ENCODE peak calls at places on chromosomes 13 and 19, in nine cellular contexts. H is brain microvascular endothelial cell, O is spleen, E is GM12865, T is heart left ventricle, J is cardiac muscle cell, Z is thoracic aorta, M is thyroid gland, K is fibroblast of pulmonary artery. D is an unnamed sample.

GRCh38 chr13:33109801-33110200 is 93.6 kb downstream of the KL start:
- DNase-seq in H (no peak), O (no peak), E (peak), T (no peak), J (no peak), Z (no peak), M (no peak), K (no peak), D (no peak)

GRCh38 chr13:59182241-59182640 is 981.5 kb downstream of the DIAPH3 start:
- DNase-seq in H (no peak), O (no peak), E (no peak), T (no peak), J (no peak), Z (no peak), M (peak), K (no peak), D (no peak)

GRCh38 chr19:2253106-2254051 is 2.8 kb downstream of the JSRP1 start:
- DNase-seq in H (no peak), O (peak), E (peak), T (no peak), J (no peak), Z (no peak), M (no peak), K (no peak), D (no peak)

GRCh38 chr19:4361152-4362037 is 18.0 kb downstream of the MPND start:
- DNase-seq in H (peak), O (peak), E (no peak), T (no peak), J (no peak), Z (no peak), M (no peak), K (no peak), D (no peak)

GRCh38 chr13:34577051-34577450 is 365.0 kb upstream of the NBEA start:
- DNase-seq in H (peak), O (no peak), E (no peak), T (no peak), J (peak), Z (no peak), M (no peak), K (peak), D (no peak)

GRCh38 chr13:40445557-40445990 is 220.9 kb downstream of the FOXO1 start:
- DNase-seq in H (peak), O (peak), E (peak), T (peak), J (peak), Z (no peak), M (peak), K (peak), D (no peak)

GRCh38 chr19:55643733-55644116 is 276 bp downstream of the ZNF581 start:
- DNase-seq in H (no peak), O (no peak), E (no peak), T (no peak), J (no peak), Z (no peak), M (no peak), K (no peak), D (no peak)

GRCh38 chr13:110412132-110412912 is 105.2 kb downstream of the COL4A2 start:
- DNase-seq in H (peak), O (peak), E (peak), T (peak), J (peak), Z (peak), M (peak), K (peak), D (peak)

GRCh38 chr19:18995804-18996241 is 37.5 kb downstream of the SUGP2 start:
- DNase-seq in H (peak), O (no peak), E (peak), T (peak), J (peak), Z (no peak), M (peak), K (peak), D (peak)

GRCh38 chr13:41631296-41631965 is 174.1 kb downstream of the RGCC start:
- DNase-seq in H (no peak), O (no peak), E (no peak), T (no peak), J (no peak), Z (no peak), M (no peak), K (no peak), D (no peak)

GRCh38 chr13:110853235-110853721 is 61.6 kb downstream of the ANKRD10 start:
- DNase-seq in H (peak), O (no peak), E (no peak), T (peak), J (peak), Z (no peak), M (no peak), K (no peak), D (no peak)

GRCh38 chr13:108346376-108346775 is 76.9 kb downstream of the TNFSF13B start:
- DNase-seq in H (no peak), O (no peak), E (no peak), T (no peak), J (no peak), Z (no peak), M (no peak), K (no peak), D (no peak)

GRCh38 chr13:108345016-108345415 is 75.5 kb downstream of the TNFSF13B start:
- DNase-seq in H (no peak), O (no peak), E (no peak), T (no peak), J (no peak), Z (no peak), M (no peak), K (no peak), D (no peak)

GRCh38 chr13:108342369-108343289 is 73.1 kb downstream of the TNFSF13B start:
- DNase-seq in H (peak), O (no peak), E (peak), T (no peak), J (peak), Z (no peak), M (no peak), K (peak), D (peak)
- TF ChIP-seq CTCF in H (peak), O (peak), E (peak), T (peak), J (peak), Z (peak), M (peak), K (peak), D (peak)

DNA sequence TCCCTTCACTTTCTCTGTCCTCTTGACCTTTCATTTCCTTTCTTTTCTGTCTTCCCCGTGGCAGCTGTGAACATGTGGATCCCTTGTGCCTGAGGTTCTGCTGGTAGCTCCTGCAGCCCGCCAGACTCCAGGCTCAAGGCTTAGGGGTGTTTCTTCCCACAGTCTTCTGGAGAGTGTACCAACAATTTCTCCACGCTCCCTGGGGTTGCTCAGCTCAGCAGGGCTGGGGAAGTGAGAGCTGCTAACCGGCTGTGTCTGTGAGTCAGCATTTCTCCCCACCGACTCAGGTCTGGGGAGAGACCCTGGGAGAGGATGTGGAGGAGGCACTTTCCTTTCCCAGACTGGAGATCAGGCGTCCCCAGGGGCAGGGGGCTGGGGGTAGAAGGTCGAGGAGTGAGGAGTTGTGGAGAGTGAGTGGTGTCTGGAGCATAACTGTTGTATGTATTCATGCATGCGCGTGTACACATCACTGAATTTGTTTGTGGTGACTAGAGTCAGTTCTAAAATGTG is 193.6 kb downstream of the KCNRG start:
- DNase-seq in H (peak), O (peak), E (peak), T (peak), J (peak), Z (no peak), M (peak), K (peak), D (peak)
- H3K4me3 ChIP-seq in H (peak), O (no peak), E (no peak), T (peak), J (no peak), Z (peak), M (peak), K (peak), D (peak)

DNA sequence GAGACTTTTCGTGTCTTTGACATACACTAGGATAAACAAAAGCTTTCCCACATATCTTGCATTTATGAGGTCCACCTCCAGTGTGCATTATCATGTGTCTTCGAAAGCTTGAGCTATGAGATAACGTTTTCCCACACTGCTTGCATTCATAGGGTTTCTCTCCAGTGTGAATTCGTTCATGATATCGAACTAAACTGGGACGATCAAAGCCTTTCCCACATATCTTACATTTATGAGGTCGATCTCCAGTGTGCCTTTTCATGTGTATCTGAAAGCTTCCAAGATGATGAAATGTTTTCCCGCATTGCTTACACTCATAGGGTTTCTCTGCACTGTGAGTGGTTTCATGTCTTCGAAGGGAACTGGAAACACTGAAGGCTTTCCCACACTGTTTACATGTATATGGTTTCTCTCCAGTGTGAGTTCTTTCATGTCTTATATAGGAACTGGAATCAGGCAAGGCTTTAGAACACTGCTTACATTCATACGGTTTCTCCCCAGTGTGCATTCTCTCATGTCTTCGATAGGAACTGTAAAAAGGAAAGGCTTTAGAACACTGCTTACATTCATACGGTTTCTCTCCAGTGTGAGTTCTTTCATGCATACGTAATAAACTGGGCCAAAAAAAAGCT is 14.5 kb downstream of the ZNF563 start:
- DNase-seq in H (no peak), O (no peak), E (no peak), T (no peak), J (no peak), Z (no peak), M (no peak), K (no peak), D (no peak)
- TF ChIP-seq CTCF in H (no peak), O (no peak), E (no peak), T (no peak), J (no peak), Z (no peak), M (no peak), K (no peak), D (no peak)

DNA sequence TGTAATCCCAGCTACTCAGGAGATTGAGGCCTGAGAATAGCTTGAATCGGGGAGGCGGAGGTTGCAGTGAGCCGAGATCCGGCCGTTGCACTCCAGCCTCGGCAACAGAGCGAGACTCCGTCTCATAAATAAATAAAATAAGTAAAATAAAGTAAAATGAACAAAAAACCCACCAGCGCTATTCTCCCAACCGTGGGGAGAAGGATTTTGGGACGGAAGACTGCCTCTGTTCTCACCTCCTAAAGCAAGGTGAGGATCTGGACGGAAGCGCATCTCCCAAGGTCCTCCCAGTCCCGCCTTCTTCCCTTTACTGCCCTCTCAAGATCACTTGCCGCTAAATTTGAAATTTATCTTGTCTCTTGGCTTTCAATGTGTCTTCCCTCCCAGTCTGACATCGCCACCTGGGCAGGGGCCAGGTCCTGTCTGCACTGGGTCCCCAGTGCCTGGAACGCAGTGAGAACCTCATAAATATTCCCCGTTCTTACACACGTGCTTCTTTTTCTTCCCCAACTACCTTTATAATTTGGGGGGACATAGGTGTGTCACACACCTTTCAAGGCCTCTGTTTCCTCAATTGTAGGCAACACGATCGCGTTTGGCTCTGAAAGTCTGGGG is 1.2 kb upstream of the DNAJB1 start:
- DNase-seq in H (no peak), O (no peak), E (no peak), T (no peak), J (no peak), Z (no peak), M (no peak), K (no peak), D (no peak)
- H3K4me3 ChIP-seq in H (no peak), O (peak), E (peak), T (no peak), J (no peak), Z (peak), M (no peak), K (no peak), D (no peak)

DNA sequence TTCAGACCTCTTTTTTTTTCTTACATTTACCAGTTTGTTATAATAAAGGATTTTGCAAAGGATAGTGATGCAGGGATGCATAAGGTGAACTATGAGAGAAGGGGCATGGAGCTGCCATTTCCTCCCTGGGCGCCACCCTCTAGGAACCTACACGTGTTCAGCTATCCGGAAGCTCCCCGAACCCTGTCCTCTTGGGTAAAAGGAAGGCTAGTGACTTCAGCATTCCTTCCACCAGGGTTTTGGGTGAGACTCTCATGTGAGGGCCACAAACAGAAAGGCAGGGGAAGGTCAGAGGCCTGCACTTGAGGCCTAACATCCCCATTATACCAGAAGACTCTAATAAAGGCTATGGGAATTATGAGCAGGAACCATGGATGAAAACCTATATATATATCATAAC is 57.3 kb downstream of the IFT88 start:
- DNase-seq in H (no peak), O (no peak), E (no peak), T (no peak), J (no peak), Z (no peak), M (no peak), K (no peak), D (no peak)
- TF ChIP-seq CTCF in H (peak), O (no peak), E (no peak), T (no peak), J (no peak), Z (no peak), M (no peak), K (no peak), D (no peak)

DNA sequence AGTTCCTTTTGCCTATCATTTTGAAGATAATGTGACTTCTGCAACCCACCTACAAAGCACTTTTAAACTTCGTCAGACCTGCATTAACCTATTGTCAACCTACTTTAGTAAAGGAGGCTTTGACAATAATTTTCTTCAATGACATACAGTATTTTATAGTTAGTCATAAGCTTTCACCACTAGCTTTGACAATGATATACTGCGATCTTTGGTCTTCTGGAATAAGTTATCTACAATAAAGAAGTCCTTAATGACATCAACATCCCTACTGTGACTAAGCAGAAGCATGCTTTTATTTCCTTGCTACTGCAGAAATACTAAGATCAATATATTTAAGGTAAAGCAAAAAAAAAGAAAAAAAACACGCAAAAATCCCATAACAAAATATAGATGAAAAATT is 9.5 kb downstream of the PCDH17 start:
- DNase-seq in H (no peak), O (no peak), E (no peak), T (no peak), J (no peak), Z (no peak), M (no peak), K (no peak), D (no peak)
- H3K4me3 ChIP-seq in H (no peak), O (peak), E (no peak), T (no peak), J (no peak), Z (no peak), M (no peak), K (no peak), D (no peak)

DNA sequence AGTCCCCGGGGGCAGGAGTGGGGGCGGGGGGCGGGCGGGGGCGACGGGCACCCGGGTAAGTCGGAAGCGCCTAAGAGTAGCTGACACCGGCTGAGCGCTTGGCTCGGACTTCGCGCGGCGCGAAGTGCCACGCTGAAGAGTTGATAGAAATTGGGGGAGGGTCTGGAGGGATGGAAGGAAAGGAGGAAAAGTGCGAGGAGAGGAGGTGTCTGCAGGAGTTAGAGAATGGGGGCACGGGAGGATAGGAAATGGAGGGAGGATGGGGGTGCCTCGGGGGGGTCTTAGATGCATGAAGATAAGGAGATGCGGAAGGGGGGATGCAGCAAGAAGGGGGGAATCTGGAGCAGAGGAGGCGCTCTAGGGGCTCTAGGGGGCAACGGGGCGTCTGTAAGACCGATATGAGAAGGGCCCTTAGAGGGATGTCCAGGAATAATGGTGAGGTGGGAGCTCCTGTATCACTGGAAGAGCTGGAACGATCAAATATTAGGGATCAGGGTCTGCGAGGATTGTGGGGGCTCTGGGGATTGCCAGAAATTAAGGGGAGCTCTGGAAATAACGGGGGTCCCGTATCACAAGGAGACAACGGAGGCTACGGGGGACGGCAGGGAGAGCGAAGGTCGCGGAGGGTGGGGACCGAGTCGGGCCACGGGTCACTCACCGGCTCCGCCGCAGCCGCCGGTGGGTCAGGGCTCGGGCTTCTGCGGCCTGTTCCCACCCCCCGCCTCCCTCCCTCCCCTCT is at the start of gene MYPOP:
- DNase-seq in H (no peak), O (no peak), E (no peak), T (no peak), J (no peak), Z (no peak), M (no peak), K (no peak), D (peak)
- TF ChIP-seq CTCF in H (no peak), O (no peak), E (no peak), T (no peak), J (no peak), Z (no peak), M (no peak), K (no peak), D (no peak)

GRCh38 chr19:11295180-11295579 is 780 bp upstream of the TSPAN16 start:
- DNase-seq in H (no peak), O (no peak), E (no peak), T (no peak), J (no peak), Z (no peak), M (no peak), K (no peak), D (no peak)

GRCh38 chr19:11291991-11292390 is 4.0 kb upstream of the TSPAN16 start:
- DNase-seq in H (no peak), O (no peak), E (peak), T (no peak), J (no peak), Z (no peak), M (no peak), K (no peak), D (no peak)

GRCh38 chr19:11295665-11296245 is at the start of gene TSPAN16:
- DNase-seq in H (no peak), O (no peak), E (no peak), T (no peak), J (no peak), Z (no peak), M (no peak), K (no peak), D (no peak)

GRCh38 chr19:11291415-11291814 is 4.5 kb upstream of the TSPAN16 start:
- DNase-seq in H (no peak), O (no peak), E (no peak), T (no peak), J (no peak), Z (no peak), M (no peak), K (no peak), D (no peak)

GRCh38 chr19:11293468-11294389 is 2.2 kb upstream of the TSPAN16 start:
- DNase-seq in H (peak), O (peak), E (peak), T (peak), J (peak), Z (peak), M (peak), K (peak), D (peak)
- H3K4me3 ChIP-seq in H (peak), O (peak), E (no peak), T (peak), J (peak), Z (peak), M (no peak), K (peak), D (peak)

GRCh38 chr13:45925151-45925550 is 73.6 kb upstream of the SIAH3 start:
- DNase-seq in H (peak), O (no peak), E (no peak), T (no peak), J (peak), Z (no peak), M (no peak), K (peak), D (no peak)
- TF ChIP-seq CTCF in H (peak), O (no peak), E (peak), T (no peak), J (peak), Z (no peak), M (no peak), K (peak), D (no peak)

GRCh38 chr19:3285647-3286176 is 61.3 kb downstream of the CELF5 start:
- DNase-seq in H (no peak), O (no peak), E (no peak), T (no peak), J (peak), Z (no peak), M (no peak), K (peak), D (peak)
- H3K4me3 ChIP-seq in H (no peak), O (no peak), E (no peak), T (peak), J (peak), Z (no peak), M (no peak), K (no peak), D (no peak)

D was measured in foreskin fibroblast.